ENCODE peak calls at places on chromosomes 3 and 15, in ten cellular contexts. D is GM04504, R is HTR-8/SVneo, P is CD14-positive monocyte, S is K562, O is M059J, M is cardiac muscle cell, Y is MCF 10A, W is caudate nucleus, B is mucosa of descending colon. Z is an unnamed sample.

GRCh38 chr3:194877311-194878119 is 191.8 kb downstream of the FAM43A start:
- DNase-seq in Y (no peak), B (no peak), P (no peak), O (no peak), S (no peak), R (no peak), W (no peak), D (no peak), M (peak), Z (no peak)

GRCh38 chr3:10554746-10555145 is 49.4 kb upstream of the ATP2B2 start:
- DNase-seq in Y (no peak), B (no peak), O (no peak), D (no peak), S (no peak), P (no peak), M (no peak), R (no peak), W (no peak), Z (no peak)

GRCh38 chr15:31867536-31868442 is 162.5 kb upstream of the CHRNA7 start:
- DNase-seq in O (peak), P (no peak), D (no peak), W (peak), S (peak), Y (peak), M (peak), B (peak), R (peak), Z (peak)

GRCh38 chr15:32870240-32871033 is 152.6 kb downstream of the GREM1 start:
- DNase-seq in Y (peak), O (peak), D (peak), W (no peak), R (peak), B (peak), S (peak), P (no peak), M (peak), Z (no peak)

GRCh38 chr15:49758856-49759255 is 138.0 kb downstream of the DTWD1 start:
- DNase-seq in D (no peak), S (no peak), B (no peak), M (no peak), W (no peak), R (no peak), O (peak), P (no peak), Y (no peak), Z (no peak)

GRCh38 chr3:82353281-82354171 is 592.1 kb upstream of the GBE1 start:
- DNase-seq in B (no peak), M (no peak), O (peak), S (no peak), R (no peak), W (no peak), Y (peak), D (no peak), P (no peak), Z (no peak)

GRCh38 chr3:71444028-71444860 is 139.3 kb downstream of the FOXP1 start:
- DNase-seq in B (peak), D (peak), S (no peak), P (peak), Y (peak), W (no peak), R (peak), O (peak), M (peak), Z (no peak)

GRCh38 chr3:170079466-170080165 is 41.8 kb downstream of the GPR160 start:
- DNase-seq in S (no peak), D (no peak), R (no peak), P (no peak), M (no peak), O (no peak), Y (no peak), W (no peak), B (no peak), Z (no peak)

GRCh38 chr3:47161983-47162694 is 1.8 kb downstream of the SETD2 start:
- DNase-seq in B (no peak), O (no peak), Y (peak), S (no peak), P (no peak), M (no peak), R (no peak), W (no peak), D (no peak), Z (no peak)

GRCh38 chr3:129845956-129846355 is 47.6 kb downstream of the TMCC1 start:
- DNase-seq in O (peak), R (no peak), D (no peak), S (no peak), P (no peak), M (no peak), Y (peak), W (no peak), B (no peak), Z (no peak)

GRCh38 chr15:100008258-100008657 is 275.0 kb upstream of the LYSMD4 start:
- DNase-seq in D (no peak), P (no peak), R (no peak), Y (peak), O (peak), M (no peak), B (no peak), W (no peak), S (no peak), Z (no peak)

GRCh38 chr3:126347543-126348161 is 9.6 kb downstream of the KLF15 start:
- DNase-seq in Y (no peak), P (no peak), R (no peak), O (no peak), M (no peak), S (no peak), D (no peak), B (no peak), W (no peak), Z (no peak)

Z was measured in occipital lobe.